ENCODE peak calls at places on chromosomes 4 and X, in seven cellular contexts. B is A172, Y is posterior vena cava, Q is SJSA1, K is tibial nerve, W is Right ventricle myocardium inferior, U is Peyer's patch. I is an unnamed sample.
A peak's percentile ranks its signal among the peaks of the same experiment; 100 is the strongest.

GRCh38 chr4:92012899-92013867 is 290.6 kb upstream of the GRID2 start:
- DNase-seq in W (no peak), U (peak; percentile 74), Q (no peak), B (no peak), Y (no peak), K (no peak), I (no peak)

GRCh38 chr4:186813377-186814068 is 89.9 kb upstream of the FAT1 start:
- DNase-seq in K (no peak), W (no peak), U (no peak), Y (no peak), B (no peak), Q (no peak), I (no peak)

GRCh38 chr4:154332681-154333421 is 158.7 kb downstream of the DCHS2 start:
- DNase-seq in W (peak; percentile 56), Y (peak; percentile 78), B (no peak), Q (no peak), K (peak; percentile 7), U (peak; percentile 74), I (peak; percentile 41)

GRCh38 chrX:20906571-20906970 is 467.6 kb upstream of the CNKSR2 start:
- DNase-seq in Q (no peak), B (no peak), W (no peak), U (no peak), K (no peak), Y (no peak), I (no peak)

GRCh38 chr4:153079824-153080486 is 124.3 kb upstream of the TRIM2 start:
- DNase-seq in Q (no peak), B (peak; percentile 44), U (no peak), W (no peak), K (no peak), Y (no peak), I (no peak)

GRCh38 chr4:89915937-89916336 is 21.3 kb downstream of the MMRN1 start:
- DNase-seq in U (no peak), W (no peak), B (no peak), Y (no peak), K (no peak), Q (no peak), I (no peak)

GRCh38 chrX:16882188-16882587 is 12.0 kb upstream of the RBBP7 start:
- DNase-seq in B (no peak), Q (no peak), W (no peak), K (no peak), Y (no peak), U (peak; percentile 68), I (peak; percentile 40)

GRCh38 chr4:69970071-69970470 is 4.5 kb upstream of the CSN2 start:
- DNase-seq in U (no peak), W (no peak), Q (no peak), Y (no peak), K (no peak), B (no peak), I (no peak)

GRCh38 chr4:120653790-120654189 is 268.7 kb downstream of the PRDM5 start:
- DNase-seq in K (no peak), B (no peak), U (no peak), W (no peak), Y (no peak), Q (no peak), I (no peak)

GRCh38 chr4:6560416-6561172 is 14.4 kb upstream of the MAN2B2 start:
- DNase-seq in Q (no peak), Y (no peak), W (peak; percentile 9), B (no peak), K (no peak), U (no peak), I (peak; percentile 20)

GRCh38 chrX:9864011-9864410 is 77.8 kb downstream of the SHROOM2 start:
- DNase-seq in B (no peak), U (no peak), W (no peak), K (no peak), Y (no peak), Q (no peak), I (no peak)

GRCh38 chr4:89836897-89837384 is at the start of gene SNCA:
- DNase-seq in U (peak; percentile 56), K (peak; percentile 37), W (peak; percentile 81), B (no peak), Q (peak; percentile 63), Y (peak; percentile 88), I (peak; percentile 66)

GRCh38 chrX:40012039-40012799 is 85.5 kb downstream of the BCOR start:
- DNase-seq in B (no peak), Q (peak; percentile 60), W (no peak), U (no peak), K (peak; percentile 24), Y (peak; percentile 80), I (no peak)

GRCh38 chrX:110277609-110278008 is 40.3 kb downstream of the AMMECR1 start:
- DNase-seq in Y (no peak), W (no peak), K (no peak), U (no peak), Q (no peak), B (no peak), I (no peak)

GRCh38 chr4:77801260-77801608 is 17.9 kb downstream of the CNOT6L start:
- DNase-seq in U (no peak), Y (no peak), B (no peak), W (no peak), Q (no peak), K (no peak), I (no peak)

GRCh38 chrX:153722704-153723350 is 1.4 kb downstream of the BCAP31 start:
- DNase-seq in Q (no peak), W (no peak), Y (no peak), B (no peak), K (no peak), U (no peak), I (no peak)

GRCh38 chr4:86968477-86969015 is 33.7 kb downstream of the AFF1 start:
- DNase-seq in Q (no peak), K (no peak), B (no peak), W (no peak), U (no peak), Y (no peak), I (no peak)

GRCh38 chrX:70039758-70040157 is 10.0 kb downstream of the AWAT2 start:
- DNase-seq in Q (no peak), U (no peak), B (no peak), W (no peak), Y (no peak), K (no peak), I (no peak)

GRCh38 chr4:40585201-40585789 is 44.4 kb downstream of the RBM47 start:
- DNase-seq in W (no peak), Y (no peak), K (no peak), Q (no peak), U (no peak), B (no peak), I (no peak)

GRCh38 chr4:105923507-105924238 is 28.4 kb downstream of the NPNT start:
- DNase-seq in K (peak; percentile 24), W (no peak), U (no peak), B (no peak), Y (no peak), Q (no peak), I (no peak)

GRCh38 chrX:112738347-112739033 is 58.8 kb upstream of the LHFPL1 start:
- DNase-seq in W (no peak), B (no peak), Q (no peak), Y (no peak), U (no peak), K (no peak), I (no peak)

GRCh38 chrX:49205443-49205842 is 5.5 kb upstream of the SYP start:
- DNase-seq in Y (no peak), B (no peak), U (no peak), Q (no peak), K (no peak), W (no peak), I (no peak)

GRCh38 chr4:176538217-176538925 is 218.6 kb downstream of the SPCS3 start:
- DNase-seq in K (no peak), Y (no peak), U (no peak), W (no peak), B (peak; percentile 93), Q (peak; percentile 55), I (no peak)

GRCh38 chr4:10123227-10124101 is 6.9 kb upstream of the WDR1 start:
- DNase-seq in W (no peak), B (no peak), U (peak; percentile 88), Q (no peak), K (no peak), Y (no peak), I (peak; percentile 46)

GRCh38 chr4:47639531-47639930 is 154.5 kb downstream of the ATP10D start:
- DNase-seq in K (no peak), W (no peak), Y (no peak), B (peak; percentile 48), U (no peak), Q (no peak), I (no peak)

GRCh38 chrX:108309144-108309543 is 129.1 kb downstream of the COL4A6 start:
- DNase-seq in K (no peak), U (no peak), B (peak; percentile 54), Q (no peak), W (no peak), Y (no peak), I (no peak)

GRCh38 chr4:186839122-186840037 is 115.7 kb upstream of the FAT1 start:
- DNase-seq in Q (peak; percentile 93), W (no peak), Y (no peak), B (peak; percentile 29), U (no peak), K (peak; percentile 33), I (no peak)

I was measured in Right ventricle myocardium superior.